ENCODE peak calls at places on chromosomes 16 and 17, in eight cellular contexts. U is endothelial cell of umbilical vein; O is suprapubic skin; E is effector memory CD4-positive, alpha-beta T cell; G is breast epithelium; Q is tibial artery; K is heart left ventricle; M is adipocyte. B is an unnamed sample. For H3K4me1 and H3K27me3, the result is how much of the 10 kb centered on the place peaks cover.

GRCh38 chr17:81870978-81871386 is at the start of gene ARHGDIA:
- DNase-seq in U (no peak), O (peak), E (no peak), G (no peak), Q (no peak), K (no peak), M (no peak), B (no peak)

GRCh38 chr17:3536736-3537135 is 20.9 kb downstream of the TRPV3 start:
- DNase-seq in U (no peak), O (no peak), E (no peak), G (no peak), Q (no peak), K (no peak), M (no peak), B (no peak)

GRCh38 chr17:44840936-44841335 is 6.7 kb upstream of the HIGD1B start:
- DNase-seq in U (no peak), O (no peak), E (no peak), G (no peak), Q (no peak), K (no peak), M (no peak), B (peak)

GRCh38 chr17:1491406-1492248 is 859 bp downstream of the MYO1C start:
- DNase-seq in U (no peak), O (no peak), E (peak), G (peak), Q (peak), K (peak), M (peak), B (peak)

GRCh38 chr16:9542165-9542755 is 450.8 kb downstream of the HAPSTR1 start:
- DNase-seq in U (no peak), O (no peak), E (no peak), G (no peak), Q (no peak), K (no peak), M (no peak), B (no peak)

GRCh38 chr16:14364386-14365199 is 265.5 kb downstream of the PARN start:
- DNase-seq in U (no peak), O (no peak), E (no peak), G (no peak), Q (no peak), K (no peak), M (peak), B (no peak)

GRCh38 chr16:489606-490005 is 37.9 kb upstream of the CAPN15 start:
- DNase-seq in U (no peak), O (no peak), E (no peak), G (no peak), Q (no peak), K (no peak), M (no peak), B (peak)

GRCh38 chr17:6456914-6457687 is 12.8 kb downstream of the PIMREG start:
- DNase-seq in U (peak), O (no peak), E (no peak), G (no peak), Q (no peak), K (no peak), M (peak), B (peak)

GRCh38 chr16:11572301-11572995 is 14.3 kb downstream of the LITAF start:
- DNase-seq in U (no peak), O (no peak), E (peak), G (no peak), Q (no peak), K (no peak), M (no peak), B (no peak)

GRCh38 chr16:78473031-78473699 is 373.7 kb downstream of the WWOX start:
- DNase-seq in U (no peak), O (no peak), E (no peak), G (no peak), Q (no peak), K (no peak), M (no peak), B (no peak)

GRCh38 chr17:59753522-59754467 is 46.3 kb downstream of the VMP1 start:
- DNase-seq in U (peak), O (no peak), E (no peak), G (no peak), Q (no peak), K (peak), M (peak), B (no peak)

GRCh38 chr16:1709356-1709755 is 3.4 kb downstream of the MAPK8IP3 start:
- DNase-seq in U (no peak), O (no peak), E (no peak), G (no peak), Q (no peak), K (no peak), M (no peak), B (no peak)

GRCh38 chr17:9115446-9116265 is 94.3 kb downstream of the NTN1 start:
- DNase-seq in U (peak), O (peak), E (no peak), G (no peak), Q (peak), K (peak), M (peak), B (peak)

GRCh38 chr16:12011565-12011964 is 35.0 kb downstream of the SNX29 start:
- DNase-seq in U (no peak), O (no peak), E (no peak), G (no peak), Q (no peak), K (no peak), M (no peak), B (no peak)

GRCh38 chr16:88430185-88430523 is 22.9 kb upstream of the ZFPM1 start:
- DNase-seq in U (peak), O (no peak), E (no peak), G (no peak), Q (no peak), K (no peak), M (no peak), B (no peak)
- H3K4me1 ChIP-seq in U (under half), O (under half), E (under half), G (under half), Q (under half), K (under half), M (under half), B (under half)

DNA sequence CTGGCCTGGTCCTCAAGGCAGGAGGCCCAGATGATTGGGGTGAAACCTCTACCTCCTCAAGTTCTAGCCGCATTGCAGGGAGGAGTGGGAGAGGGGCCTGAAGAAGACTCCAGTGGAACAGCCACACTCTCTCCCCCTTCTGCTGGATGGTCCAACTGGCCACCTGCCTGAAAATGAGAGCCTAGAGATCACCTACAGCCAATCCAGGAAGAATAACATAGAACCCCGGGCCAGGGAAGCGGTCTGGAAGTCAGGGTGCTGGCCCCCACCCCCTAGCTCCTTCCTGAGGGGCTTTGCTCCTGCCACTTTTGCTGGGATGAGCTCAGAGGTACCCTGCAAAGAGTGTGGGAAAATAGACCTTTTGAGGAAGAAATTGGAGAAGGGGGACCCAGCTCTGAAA is 1.8 kb downstream of the SLC6A2 start:
- DNase-seq in U (no peak), O (no peak), E (no peak), G (no peak), Q (no peak), K (no peak), M (no peak), B (no peak)
- H3K4me3 ChIP-seq in U (no peak), O (no peak), E (no peak), G (no peak), Q (no peak), K (no peak), M (no peak), B (no peak)

DNA sequence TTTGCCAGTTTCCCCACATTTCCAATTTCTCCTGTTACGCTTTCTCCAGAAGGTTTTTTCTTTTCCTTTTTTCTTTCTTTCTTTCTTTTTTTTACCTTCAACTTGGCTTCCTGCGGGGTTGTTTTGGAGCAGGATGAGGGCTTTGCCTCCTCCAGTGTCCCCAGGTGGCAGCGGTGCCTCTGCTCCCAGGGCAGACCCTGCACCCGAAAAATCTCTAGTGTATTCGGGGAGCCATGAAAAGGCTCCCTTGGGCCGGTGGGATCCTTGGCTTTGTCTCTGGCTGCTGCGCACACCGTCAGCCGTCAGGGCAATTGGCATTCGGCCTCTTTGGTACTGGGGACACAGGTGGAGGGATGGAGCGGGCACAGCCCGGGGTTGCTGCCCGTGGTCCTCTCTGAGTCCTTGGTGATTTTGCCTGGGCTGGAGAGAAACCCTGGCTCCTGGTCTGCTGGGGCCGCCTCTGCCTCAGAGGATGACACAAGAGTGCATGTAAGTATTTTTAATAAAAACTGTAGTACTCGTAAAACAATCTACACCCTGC is 846 bp downstream of the ITGB3 start:
- DNase-seq in U (no peak), O (no peak), E (no peak), G (no peak), Q (no peak), K (no peak), M (no peak), B (no peak)
- H3K27me3 ChIP-seq in U (under half), O (under half), E (under half), G (under half), Q (under half), K (under half), M (under half), B (under half)

DNA sequence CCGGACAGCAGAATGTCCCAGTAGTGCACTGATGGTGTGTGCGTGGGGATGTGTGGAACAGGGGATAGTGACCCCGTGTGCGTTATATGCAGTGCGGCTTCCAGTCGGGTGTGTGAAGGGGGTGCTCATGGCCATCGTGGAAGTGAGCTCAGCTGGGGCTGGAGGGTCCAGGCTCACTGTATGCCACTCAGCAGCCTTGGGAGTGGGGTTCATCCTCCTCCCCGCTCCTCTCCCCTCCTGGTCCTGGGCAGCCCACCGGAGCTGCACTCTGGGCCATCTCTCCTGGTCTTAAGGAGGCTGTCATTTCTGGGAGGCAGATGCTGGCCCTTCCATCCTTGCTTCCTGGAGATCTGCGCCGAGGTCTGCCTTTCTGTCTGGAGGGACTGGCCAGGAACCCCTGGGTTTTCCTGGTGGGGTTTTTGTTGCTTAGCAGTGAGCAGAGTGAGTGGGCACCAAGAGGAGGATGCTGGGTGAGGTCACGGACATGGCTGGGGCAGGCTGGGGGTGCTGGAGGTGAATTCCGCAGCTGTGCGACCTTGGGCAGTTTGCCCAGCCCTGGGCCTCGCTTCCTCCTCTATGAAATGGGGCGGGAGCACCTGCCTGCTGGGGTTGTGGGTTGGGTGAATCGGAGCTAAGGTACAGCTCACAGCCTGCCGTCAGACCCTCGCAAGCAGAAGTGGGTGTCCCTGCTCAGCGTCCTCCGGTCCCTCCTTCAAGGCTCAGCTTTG is 164.1 kb downstream of the SEC14L1 start:
- DNase-seq in U (no peak), O (no peak), E (no peak), G (no peak), Q (no peak), K (no peak), M (no peak), B (no peak)
- H3K4me1 ChIP-seq in U (under half), O (half or more), E (under half), G (under half), Q (under half), K (under half), M (under half), B (under half)

GRCh38 chr17:49707246-49707607 is 537 bp downstream of the SLC35B1 start:
- DNase-seq in U (peak), O (no peak), E (peak), G (no peak), Q (no peak), K (no peak), M (peak), B (no peak)

GRCh38 chr17:49707608-49708514 is at the start of gene SLC35B1:
- DNase-seq in U (peak), O (peak), E (peak), G (peak), Q (peak), K (peak), M (peak), B (peak)

GRCh38 chr17:49703557-49704277 is 4.0 kb downstream of the SLC35B1 start:
- DNase-seq in U (peak), O (no peak), E (no peak), G (peak), Q (no peak), K (peak), M (peak), B (no peak)

GRCh38 chr17:49705254-49705653 is 2.5 kb downstream of the SLC35B1 start:
- DNase-seq in U (no peak), O (no peak), E (no peak), G (no peak), Q (no peak), K (no peak), M (no peak), B (no peak)

DNA sequence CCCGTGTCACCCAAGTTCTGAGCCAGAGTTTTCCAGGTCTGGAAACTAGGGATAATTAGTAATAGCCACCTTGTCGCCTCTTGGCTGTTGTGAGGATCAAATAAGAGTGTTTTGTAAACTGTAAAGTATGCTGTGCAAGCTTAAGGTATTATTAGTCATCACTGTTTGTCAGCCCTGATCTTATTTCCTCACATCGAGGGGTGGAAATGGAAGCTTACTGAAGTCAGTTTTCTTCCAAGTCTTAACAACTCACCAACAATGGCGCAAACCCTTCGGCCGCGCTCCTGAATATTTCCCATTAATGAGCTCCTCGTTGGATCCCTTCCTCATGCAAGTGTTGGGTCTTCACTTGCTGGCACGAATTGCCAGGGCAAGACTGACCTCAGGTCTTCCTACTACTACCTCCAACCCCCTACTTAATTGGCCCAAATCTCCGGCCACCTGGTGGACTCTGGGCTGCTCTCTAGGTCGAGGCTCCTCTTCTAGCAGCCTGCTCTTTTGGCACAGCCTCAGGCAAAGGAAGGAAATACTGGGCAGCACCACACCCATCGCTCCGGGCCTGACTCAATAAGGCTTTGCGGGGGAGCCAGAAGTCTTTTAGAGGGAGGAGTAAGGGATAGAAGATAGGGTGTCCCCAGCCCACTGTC is 874 bp upstream of the SLC35B1 start:
- DNase-seq in U (no peak), O (no peak), E (no peak), G (no peak), Q (no peak), K (no peak), M (no peak), B (no peak)
- H3K4me3 ChIP-seq in U (peak), O (peak), E (no peak), G (peak), Q (peak), K (peak), M (peak), B (no peak)

DNA sequence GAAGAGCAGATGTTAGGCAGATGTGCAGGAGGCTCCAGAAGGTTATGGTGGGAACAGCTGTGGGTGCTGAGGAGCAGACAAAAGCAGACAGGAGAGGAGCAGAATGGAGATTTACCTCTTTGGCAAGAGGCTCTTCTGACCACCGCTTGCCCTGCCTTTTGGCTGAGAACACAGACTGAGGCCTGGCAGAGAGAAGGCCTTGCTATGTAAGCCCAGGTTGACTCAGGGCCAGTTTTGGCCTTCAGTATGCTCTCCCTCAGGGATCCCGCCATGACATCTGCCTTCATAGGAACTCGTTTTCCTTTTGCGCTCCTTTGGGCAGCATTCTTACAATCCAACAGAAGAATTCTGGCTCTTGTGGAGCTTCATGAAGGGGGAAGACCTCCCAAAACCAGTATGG is 112.9 kb downstream of the RBFOX3 start:
- DNase-seq in U (no peak), O (no peak), E (no peak), G (no peak), Q (no peak), K (no peak), M (no peak), B (no peak)
- H3K27me3 ChIP-seq in U (under half), O (under half), E (under half), G (under half), Q (under half), K (under half), M (under half), B (under half)

GRCh38 chr17:80774643-80775281 is 216.9 kb upstream of the CHMP6 start:
- DNase-seq in U (peak), O (peak), E (no peak), G (no peak), Q (no peak), K (no peak), M (no peak), B (no peak)
- H3K4me1 ChIP-seq in U (under half), O (under half), E (under half), G (under half), Q (under half), K (under half), M (under half), B (under half)